ENCODE peak calls at places on chromosomes 6 and 20, in five cellular contexts. I is Calu3; B is cardiac fibroblast; H is CD4-positive, alpha-beta T cell; Z is left lung. P is an unnamed sample.

GRCh38 chr6:20377623-20378265 is 23.9 kb upstream of the E2F3 start:
- DNase-seq in I (no peak), Z (no peak), B (peak; percentile 55), H (no peak), P (peak; percentile 62)

GRCh38 chr6:148770408-148771211 is 23.8 kb downstream of the UST start:
- DNase-seq in I (no peak), Z (no peak), H (no peak), B (no peak), P (no peak)

GRCh38 chr6:82617648-82618047 is 254.0 kb downstream of the TPBG start:
- DNase-seq in B (peak; percentile 22), I (no peak), H (no peak), Z (no peak), P (no peak)

GRCh38 chr6:1827984-1828793 is 218.5 kb downstream of the FOXC1 start:
- DNase-seq in H (no peak), B (no peak), Z (no peak), I (no peak), P (no peak)

GRCh38 chr6:143160008-143160407 is 99.3 kb downstream of the AIG1 start:
- DNase-seq in H (no peak), I (no peak), B (no peak), Z (no peak), P (no peak)

GRCh38 chr6:139236105-139236504 is 55.7 kb downstream of the TXLNB start:
- DNase-seq in I (no peak), B (no peak), H (no peak), Z (no peak), P (no peak)

GRCh38 chr6:41677430-41678045 is 39.3 kb downstream of the MDFI start:
- DNase-seq in Z (no peak), I (no peak), H (no peak), B (no peak), P (no peak)

GRCh38 chr20:44642203-44643153 is 9.0 kb downstream of the ADA start:
- DNase-seq in I (peak; percentile 68), H (no peak), Z (no peak), B (peak; percentile 95), P (peak; percentile 86)

DNA sequence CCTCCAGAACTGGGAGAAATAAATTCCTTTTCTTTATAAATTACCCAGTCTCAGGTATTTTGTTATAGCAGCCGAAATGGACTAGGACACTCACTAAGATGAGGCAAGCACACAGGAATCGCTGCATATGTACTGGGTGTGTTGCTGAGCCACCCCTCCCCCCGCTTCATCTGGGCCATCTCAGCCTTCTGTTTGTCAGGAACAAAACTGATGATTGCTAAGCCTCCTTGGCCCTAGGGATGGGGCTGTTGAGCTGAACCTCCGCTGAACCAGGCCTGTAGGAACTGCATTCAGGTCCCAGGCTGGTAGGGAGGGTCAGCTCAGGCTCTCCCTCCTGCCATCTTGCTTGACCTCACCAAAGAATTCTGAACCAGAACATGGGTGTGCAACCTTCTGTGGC is 108.6 kb downstream of the MAP3K7 start:
- DNase-seq in Z (no peak), B (no peak), I (no peak), H (no peak), P (no peak)
- TF ChIP-seq CTCF in Z (no peak), B (no peak), I (no peak), H (no peak), P (peak; percentile 18)

GRCh38 chr20:4008877-4009276 is 6.5 kb downstream of the RNF24 start:
- DNase-seq in Z (no peak), H (no peak), I (no peak), B (no peak), P (no peak)
- TF ChIP-seq CTCF in Z (no peak), H (no peak), I (no peak), B (no peak), P (no peak)

DNA sequence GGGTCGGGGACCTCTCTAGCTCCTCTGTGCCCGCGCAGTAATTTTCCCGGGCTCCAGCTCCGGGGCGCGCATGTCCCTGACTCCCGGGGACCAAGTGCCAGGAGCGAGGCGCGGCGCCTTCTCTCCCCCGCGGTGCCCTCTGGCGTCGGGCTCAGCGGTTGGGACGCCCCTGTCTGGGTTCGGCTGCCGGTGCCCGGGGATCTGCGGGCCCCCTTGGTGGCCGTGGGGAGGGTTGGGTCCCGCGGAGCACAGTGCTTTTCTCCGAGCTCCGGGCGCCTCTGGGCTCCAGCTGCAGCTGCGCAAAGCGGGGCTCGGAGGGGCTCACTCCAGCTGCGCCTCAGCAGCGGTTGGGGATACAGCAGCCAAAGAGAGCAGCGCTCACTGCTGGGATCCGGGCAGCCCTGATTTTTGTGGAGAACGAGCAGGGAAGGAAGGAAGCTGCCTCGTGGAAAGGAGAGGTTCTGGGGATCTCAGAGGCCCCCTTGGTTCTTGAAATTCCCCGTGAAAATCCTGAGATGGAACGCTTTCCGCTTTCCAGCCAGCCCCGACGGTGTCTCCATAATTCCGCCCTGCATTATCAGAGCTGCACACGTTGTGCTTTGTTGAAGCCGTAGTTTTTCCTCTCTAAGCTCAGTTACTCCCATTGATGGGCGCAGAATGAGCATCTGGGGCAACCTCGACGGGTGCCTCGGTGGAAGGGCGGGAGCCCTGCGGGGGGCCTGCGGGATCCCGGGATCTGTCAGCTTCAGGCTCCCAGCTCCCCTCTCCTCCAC is 863 bp downstream of the PPP1R14C start:
- DNase-seq in I (peak; percentile 32), B (no peak), Z (peak; percentile 81), H (no peak), P (no peak)
- TF ChIP-seq CTCF in I (no peak), B (no peak), Z (no peak), H (no peak), P (no peak)

DNA sequence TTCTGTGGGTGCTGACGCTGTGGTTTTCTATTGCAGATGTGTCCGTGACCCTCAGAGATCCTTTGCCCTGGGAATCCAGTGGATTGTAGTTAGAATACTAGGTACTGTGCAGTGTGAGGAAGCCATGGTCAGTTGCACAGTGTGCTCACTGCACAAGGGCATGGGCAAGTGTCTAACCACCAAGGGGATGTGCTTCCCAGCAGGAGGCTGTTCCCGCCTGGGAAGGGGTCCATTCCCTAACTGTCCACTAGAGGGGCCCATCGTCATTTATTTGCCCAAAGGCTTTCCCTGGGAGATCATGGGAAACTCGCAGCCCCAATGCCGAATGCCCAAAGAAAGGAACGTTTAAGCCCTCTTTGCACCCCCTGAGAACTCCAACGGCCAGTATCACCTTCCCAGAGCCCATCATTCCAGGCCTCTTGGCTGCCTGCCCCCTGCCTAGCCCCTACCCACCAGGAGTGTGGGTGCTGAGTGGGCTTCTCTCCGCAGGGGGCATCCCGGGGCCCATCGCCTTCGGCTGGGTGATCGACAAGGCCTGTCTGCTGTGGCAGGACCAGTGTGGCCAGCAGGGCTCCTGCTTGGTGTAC is 26.2 kb downstream of the SLCO4A1 start:
- DNase-seq in B (peak; percentile 80), H (peak; percentile 53), I (peak; percentile 89), Z (no peak), P (peak; percentile 68)
- TF ChIP-seq CTCF in B (peak; percentile 87), H (peak; percentile 83), I (peak; percentile 93), Z (peak; percentile 86), P (peak; percentile 91)

GRCh38 chr20:35002426-35003210 is 47.0 kb downstream of the MYH7B start:
- DNase-seq in Z (peak; percentile 29), B (no peak), H (no peak), I (no peak), P (no peak)

GRCh38 chr20:35000922-35001595 is 45.4 kb downstream of the MYH7B start:
- DNase-seq in B (no peak), H (no peak), I (no peak), Z (peak; percentile 71), P (no peak)

GRCh38 chr20:35000311-35000921 is 44.7 kb downstream of the MYH7B start:
- DNase-seq in H (no peak), B (no peak), I (no peak), Z (peak; percentile 77), P (no peak)

GRCh38 chr20:35003211-35004031 is 47.8 kb downstream of the MYH7B start:
- DNase-seq in B (no peak), I (no peak), Z (peak; percentile 57), H (no peak), P (no peak)

DNA sequence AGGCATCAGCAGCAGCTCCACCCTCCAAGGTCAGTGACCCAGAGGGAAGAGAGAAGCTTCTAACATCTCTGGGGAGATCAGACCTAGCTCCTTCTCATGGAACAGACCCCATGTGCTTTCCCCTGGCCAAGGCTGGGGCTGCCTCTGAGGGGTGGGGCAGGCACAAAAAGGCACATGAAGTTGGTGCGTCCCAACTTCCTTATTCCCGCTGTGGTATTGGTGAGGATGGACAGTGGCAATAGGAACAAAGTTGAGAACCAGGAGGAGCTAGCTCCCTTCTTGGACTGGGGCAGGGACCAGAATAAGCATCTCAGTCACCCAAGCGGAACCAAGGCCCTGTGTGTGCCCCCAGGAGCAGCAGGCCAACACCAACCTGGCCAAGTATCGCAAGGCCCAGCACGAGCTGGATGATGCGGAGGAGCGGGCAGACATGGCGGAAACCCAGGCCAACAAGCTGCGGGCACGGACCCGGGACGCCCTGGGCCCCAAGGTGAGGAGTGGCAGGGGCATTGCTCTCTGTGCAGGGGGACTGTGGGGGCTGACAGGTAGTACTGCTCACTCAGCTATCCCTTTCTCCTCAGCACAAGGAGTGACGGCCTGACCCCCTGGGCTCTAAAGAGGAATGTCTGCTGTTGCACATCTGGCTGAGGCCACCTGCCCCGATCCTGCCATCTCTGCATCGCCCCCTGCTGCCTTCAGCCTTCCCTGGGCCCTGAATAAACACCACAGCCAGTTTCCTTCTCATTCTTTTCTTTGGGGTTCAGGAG is 46.1 kb downstream of the MYH7B start:
- DNase-seq in H (no peak), I (no peak), Z (peak; percentile 66), B (no peak), P (no peak)
- TF ChIP-seq CTCF in H (no peak), I (no peak), Z (no peak), B (peak; percentile 38), P (peak; percentile 59)

GRCh38 chr20:37755665-37756064 is 61.8 kb downstream of the CTNNBL1 start:
- DNase-seq in I (no peak), Z (no peak), H (no peak), B (no peak), P (no peak)
- TF ChIP-seq CTCF in I (no peak), Z (no peak), H (no peak), B (no peak), P (peak; percentile 45)

GRCh38 chr6:125985522-125985921 is 818 bp upstream of the TRMT11 start:
- DNase-seq in I (no peak), H (no peak), Z (no peak), B (no peak), P (no peak)
- TF ChIP-seq CTCF in I (no peak), H (no peak), Z (no peak), B (no peak), P (no peak)

GRCh38 chr6:55953384-55953783 is 78.0 kb upstream of the BMP5 start:
- DNase-seq in B (peak; percentile 79), H (no peak), I (no peak), Z (no peak), P (peak; percentile 0)
- TF ChIP-seq CTCF in B (peak; percentile 43), H (no peak), I (no peak), Z (no peak), P (peak; percentile 36)

GRCh38 chr6:26205625-26206574 is 118.7 kb downstream of the HFE start:
- DNase-seq in H (no peak), Z (no peak), I (peak; percentile 52), B (peak; percentile 92), P (peak; percentile 78)

GRCh38 chr6:26205161-26205624 is 118.0 kb downstream of the HFE start:
- DNase-seq in B (peak; percentile 94), I (peak; percentile 83), H (peak; percentile 78), Z (peak; percentile 85), P (peak; percentile 85)

GRCh38 chr6:26202811-26203583 is 115.8 kb downstream of the HFE start:
- DNase-seq in B (no peak), I (no peak), Z (no peak), H (no peak), P (no peak)

GRCh38 chr6:26202201-26202611 is 115.0 kb downstream of the HFE start:
- DNase-seq in B (no peak), Z (no peak), I (no peak), H (no peak), P (no peak)

GRCh38 chr6:26204332-26205160 is 117.3 kb downstream of the HFE start:
- DNase-seq in Z (peak; percentile 91), B (peak; percentile 100), H (peak; percentile 78), I (peak; percentile 94), P (peak; percentile 99)
- TF ChIP-seq CTCF in Z (no peak), B (peak; percentile 20), H (peak; percentile 32), I (no peak), P (peak; percentile 59)